ENCODE peak calls at places on chromosome 7, in eight cellular contexts. One of them, this sample, is unnamed.

GRCh38 chr7:108083980-108084379 is 46.2 kb downstream of the LAMB4 start:
- DNase-seq in cardiac muscle cell: peak
- DNase-seq in choroid plexus epithelial cell: no peak
- DNase-seq in stimulated activated CD4-positive, alpha-beta T cell treated with anti-CD3 and anti-CD28 coated beads, Interleukin-1b, Interleukin-23, amount 100 ng/mL, for 24 hours: no peak
- DNase-seq in NCI-H1092: no peak
- DNase-seq in nephron progenitor cell: no peak
- DNase-seq in CMK: no peak
- DNase-seq in Caki2: no peak
- DNase-seq in this sample: no peak

GRCh38 chr7:101846006-101846405 is 28.6 kb downstream of the CUX1 start:
- DNase-seq in Caki2: no peak
- DNase-seq in NCI-H1092: no peak
- DNase-seq in stimulated activated CD4-positive, alpha-beta T cell treated with anti-CD3 and anti-CD28 coated beads, Interleukin-1b, Interleukin-23, amount 100 ng/mL, for 24 hours: no peak
- DNase-seq in choroid plexus epithelial cell: no peak
- DNase-seq in nephron progenitor cell: no peak
- DNase-seq in cardiac muscle cell: no peak
- DNase-seq in CMK: no peak
- DNase-seq in this sample: no peak

GRCh38 chr7:42232275-42232674 is 4.7 kb downstream of the GLI3 start:
- DNase-seq in choroid plexus epithelial cell: no peak
- DNase-seq in NCI-H1092: no peak
- DNase-seq in Caki2: peak
- DNase-seq in cardiac muscle cell: peak
- DNase-seq in CMK: no peak
- DNase-seq in nephron progenitor cell: peak
- DNase-seq in stimulated activated CD4-positive, alpha-beta T cell treated with anti-CD3 and anti-CD28 coated beads, Interleukin-1b, Interleukin-23, amount 100 ng/mL, for 24 hours: no peak
- DNase-seq in this sample: no peak

GRCh38 chr7:141652691-141653090 is 49.3 kb downstream of the DENND11 start:
- DNase-seq in nephron progenitor cell: no peak
- DNase-seq in CMK: no peak
- DNase-seq in Caki2: no peak
- DNase-seq in stimulated activated CD4-positive, alpha-beta T cell treated with anti-CD3 and anti-CD28 coated beads, Interleukin-1b, Interleukin-23, amount 100 ng/mL, for 24 hours: no peak
- DNase-seq in choroid plexus epithelial cell: no peak
- DNase-seq in NCI-H1092: no peak
- DNase-seq in cardiac muscle cell: no peak
- DNase-seq in this sample: no peak

GRCh38 chr7:90222811-90223725 is 11.5 kb downstream of the STEAP2 start:
- DNase-seq in cardiac muscle cell: peak
- DNase-seq in CMK: no peak
- DNase-seq in Caki2: no peak
- DNase-seq in stimulated activated CD4-positive, alpha-beta T cell treated with anti-CD3 and anti-CD28 coated beads, Interleukin-1b, Interleukin-23, amount 100 ng/mL, for 24 hours: no peak
- DNase-seq in NCI-H1092: no peak
- DNase-seq in nephron progenitor cell: no peak
- DNase-seq in choroid plexus epithelial cell: no peak
- DNase-seq in this sample: no peak

GRCh38 chr7:133585003-133585668 is 332.3 kb downstream of the EXOC4 start:
- DNase-seq in cardiac muscle cell: no peak
- DNase-seq in Caki2: no peak
- DNase-seq in choroid plexus epithelial cell: no peak
- DNase-seq in nephron progenitor cell: no peak
- DNase-seq in CMK: no peak
- DNase-seq in NCI-H1092: no peak
- DNase-seq in stimulated activated CD4-positive, alpha-beta T cell treated with anti-CD3 and anti-CD28 coated beads, Interleukin-1b, Interleukin-23, amount 100 ng/mL, for 24 hours: no peak
- DNase-seq in this sample: no peak

GRCh38 chr7:104096683-104097082 is 107.2 kb upstream of the RELN start:
- DNase-seq in CMK: no peak
- DNase-seq in NCI-H1092: peak
- DNase-seq in choroid plexus epithelial cell: peak
- DNase-seq in cardiac muscle cell: peak
- DNase-seq in Caki2: no peak
- DNase-seq in stimulated activated CD4-positive, alpha-beta T cell treated with anti-CD3 and anti-CD28 coated beads, Interleukin-1b, Interleukin-23, amount 100 ng/mL, for 24 hours: no peak
- DNase-seq in nephron progenitor cell: no peak
- DNase-seq in this sample: no peak

GRCh38 chr7:2109936-2110585 is 122.7 kb downstream of the MAD1L1 start:
- DNase-seq in cardiac muscle cell: peak
- DNase-seq in choroid plexus epithelial cell: peak
- DNase-seq in NCI-H1092: no peak
- DNase-seq in nephron progenitor cell: no peak
- DNase-seq in Caki2: peak
- DNase-seq in stimulated activated CD4-positive, alpha-beta T cell treated with anti-CD3 and anti-CD28 coated beads, Interleukin-1b, Interleukin-23, amount 100 ng/mL, for 24 hours: peak
- DNase-seq in CMK: no peak
- DNase-seq in this sample: no peak

GRCh38 chr7:25496394-25497103 is 268.3 kb upstream of the NPVF start:
- DNase-seq in choroid plexus epithelial cell: no peak
- DNase-seq in cardiac muscle cell: no peak
- DNase-seq in CMK: peak
- DNase-seq in NCI-H1092: peak
- DNase-seq in Caki2: no peak
- DNase-seq in nephron progenitor cell: no peak
- DNase-seq in stimulated activated CD4-positive, alpha-beta T cell treated with anti-CD3 and anti-CD28 coated beads, Interleukin-1b, Interleukin-23, amount 100 ng/mL, for 24 hours: no peak
- DNase-seq in this sample: no peak

GRCh38 chr7:105963038-105963667 is at the start of gene CDHR3:
- DNase-seq in Caki2: no peak
- DNase-seq in nephron progenitor cell: no peak
- DNase-seq in choroid plexus epithelial cell: no peak
- DNase-seq in CMK: no peak
- DNase-seq in stimulated activated CD4-positive, alpha-beta T cell treated with anti-CD3 and anti-CD28 coated beads, Interleukin-1b, Interleukin-23, amount 100 ng/mL, for 24 hours: no peak
- DNase-seq in NCI-H1092: peak
- DNase-seq in cardiac muscle cell: no peak
- DNase-seq in this sample: peak

GRCh38 chr7:45020915-45021314 is 20.9 kb downstream of the CCM2 start:
- DNase-seq in stimulated activated CD4-positive, alpha-beta T cell treated with anti-CD3 and anti-CD28 coated beads, Interleukin-1b, Interleukin-23, amount 100 ng/mL, for 24 hours: no peak
- DNase-seq in Caki2: no peak
- DNase-seq in nephron progenitor cell: no peak
- DNase-seq in cardiac muscle cell: no peak
- DNase-seq in CMK: no peak
- DNase-seq in choroid plexus epithelial cell: no peak
- DNase-seq in NCI-H1092: no peak
- DNase-seq in this sample: no peak

GRCh38 chr7:155392726-155393570 is 65.0 kb upstream of the EN2 start:
- DNase-seq in stimulated activated CD4-positive, alpha-beta T cell treated with anti-CD3 and anti-CD28 coated beads, Interleukin-1b, Interleukin-23, amount 100 ng/mL, for 24 hours: no peak
- DNase-seq in NCI-H1092: peak
- DNase-seq in CMK: no peak
- DNase-seq in choroid plexus epithelial cell: no peak
- DNase-seq in Caki2: peak
- DNase-seq in nephron progenitor cell: no peak
- DNase-seq in cardiac muscle cell: no peak
- DNase-seq in this sample: no peak

GRCh38 chr7:78576196-78576595 is 777.6 kb downstream of the PHTF2 start:
- DNase-seq in choroid plexus epithelial cell: no peak
- DNase-seq in cardiac muscle cell: peak
- DNase-seq in Caki2: no peak
- DNase-seq in NCI-H1092: no peak
- DNase-seq in CMK: no peak
- DNase-seq in nephron progenitor cell: peak
- DNase-seq in stimulated activated CD4-positive, alpha-beta T cell treated with anti-CD3 and anti-CD28 coated beads, Interleukin-1b, Interleukin-23, amount 100 ng/mL, for 24 hours: no peak
- DNase-seq in this sample: no peak

GRCh38 chr7:80922254-80923049 is 3.6 kb upstream of the SEMA3C start:
- DNase-seq in cardiac muscle cell: no peak
- DNase-seq in stimulated activated CD4-positive, alpha-beta T cell treated with anti-CD3 and anti-CD28 coated beads, Interleukin-1b, Interleukin-23, amount 100 ng/mL, for 24 hours: no peak
- DNase-seq in NCI-H1092: no peak
- DNase-seq in CMK: no peak
- DNase-seq in Caki2: no peak
- DNase-seq in nephron progenitor cell: no peak
- DNase-seq in choroid plexus epithelial cell: no peak
- DNase-seq in this sample: no peak

GRCh38 chr7:137081694-137082093 is 213.2 kb downstream of the CHRM2 start:
- DNase-seq in Caki2: no peak
- DNase-seq in stimulated activated CD4-positive, alpha-beta T cell treated with anti-CD3 and anti-CD28 coated beads, Interleukin-1b, Interleukin-23, amount 100 ng/mL, for 24 hours: no peak
- DNase-seq in CMK: no peak
- DNase-seq in choroid plexus epithelial cell: peak
- DNase-seq in NCI-H1092: no peak
- DNase-seq in cardiac muscle cell: peak
- DNase-seq in nephron progenitor cell: no peak
- DNase-seq in this sample: no peak

GRCh38 chr7:113392421-113392820 is 274.1 kb upstream of the SMIM30 start:
- DNase-seq in NCI-H1092: peak
- DNase-seq in Caki2: no peak
- DNase-seq in nephron progenitor cell: no peak
- DNase-seq in choroid plexus epithelial cell: no peak
- DNase-seq in stimulated activated CD4-positive, alpha-beta T cell treated with anti-CD3 and anti-CD28 coated beads, Interleukin-1b, Interleukin-23, amount 100 ng/mL, for 24 hours: no peak
- DNase-seq in cardiac muscle cell: no peak
- DNase-seq in CMK: no peak
- DNase-seq in this sample: no peak

GRCh38 chr7:151231964-151232271 is 365 bp upstream of the CHPF2 start:
- DNase-seq in CMK: no peak
- DNase-seq in cardiac muscle cell: peak
- DNase-seq in stimulated activated CD4-positive, alpha-beta T cell treated with anti-CD3 and anti-CD28 coated beads, Interleukin-1b, Interleukin-23, amount 100 ng/mL, for 24 hours: no peak
- DNase-seq in choroid plexus epithelial cell: peak
- DNase-seq in NCI-H1092: no peak
- DNase-seq in nephron progenitor cell: no peak
- DNase-seq in Caki2: no peak
- DNase-seq in this sample: no peak

GRCh38 chr7:122248472-122248871 is 56.1 kb downstream of the FEZF1 start:
- DNase-seq in nephron progenitor cell: no peak
- DNase-seq in cardiac muscle cell: no peak
- DNase-seq in choroid plexus epithelial cell: no peak
- DNase-seq in NCI-H1092: no peak
- DNase-seq in stimulated activated CD4-positive, alpha-beta T cell treated with anti-CD3 and anti-CD28 coated beads, Interleukin-1b, Interleukin-23, amount 100 ng/mL, for 24 hours: no peak
- DNase-seq in Caki2: no peak
- DNase-seq in CMK: no peak
- DNase-seq in this sample: no peak

GRCh38 chr7:116239434-116239833 is 29.1 kb downstream of the TES start:
- DNase-seq in nephron progenitor cell: no peak
- DNase-seq in choroid plexus epithelial cell: no peak
- DNase-seq in NCI-H1092: no peak
- DNase-seq in CMK: no peak
- DNase-seq in Caki2: no peak
- DNase-seq in cardiac muscle cell: no peak
- DNase-seq in stimulated activated CD4-positive, alpha-beta T cell treated with anti-CD3 and anti-CD28 coated beads, Interleukin-1b, Interleukin-23, amount 100 ng/mL, for 24 hours: no peak
- DNase-seq in this sample: no peak

GRCh38 chr7:16347461-16348192 is 73.7 kb downstream of the CRPPA start:
- DNase-seq in choroid plexus epithelial cell: peak
- DNase-seq in CMK: no peak
- DNase-seq in nephron progenitor cell: peak
- DNase-seq in NCI-H1092: no peak
- DNase-seq in Caki2: no peak
- DNase-seq in cardiac muscle cell: peak
- DNase-seq in stimulated activated CD4-positive, alpha-beta T cell treated with anti-CD3 and anti-CD28 coated beads, Interleukin-1b, Interleukin-23, amount 100 ng/mL, for 24 hours: no peak
- DNase-seq in this sample: no peak

GRCh38 chr7:139358541-139359365 is 941 bp upstream of the LUC7L2 start:
- DNase-seq in Caki2: peak
- DNase-seq in stimulated activated CD4-positive, alpha-beta T cell treated with anti-CD3 and anti-CD28 coated beads, Interleukin-1b, Interleukin-23, amount 100 ng/mL, for 24 hours: peak
- DNase-seq in NCI-H1092: no peak
- DNase-seq in cardiac muscle cell: peak
- DNase-seq in choroid plexus epithelial cell: peak
- DNase-seq in CMK: no peak
- DNase-seq in nephron progenitor cell: no peak
- DNase-seq in this sample: peak

GRCh38 chr7:3918576-3918975 is 617.5 kb downstream of the SDK1 start:
- DNase-seq in Caki2: no peak
- DNase-seq in NCI-H1092: no peak
- DNase-seq in CMK: no peak
- DNase-seq in stimulated activated CD4-positive, alpha-beta T cell treated with anti-CD3 and anti-CD28 coated beads, Interleukin-1b, Interleukin-23, amount 100 ng/mL, for 24 hours: no peak
- DNase-seq in nephron progenitor cell: no peak
- DNase-seq in choroid plexus epithelial cell: no peak
- DNase-seq in cardiac muscle cell: no peak
- DNase-seq in this sample: no peak

GRCh38 chr7:133887459-133887858 is 239.7 kb upstream of the LRGUK start:
- DNase-seq in nephron progenitor cell: no peak
- DNase-seq in stimulated activated CD4-positive, alpha-beta T cell treated with anti-CD3 and anti-CD28 coated beads, Interleukin-1b, Interleukin-23, amount 100 ng/mL, for 24 hours: no peak
- DNase-seq in cardiac muscle cell: no peak
- DNase-seq in Caki2: no peak
- DNase-seq in NCI-H1092: no peak
- DNase-seq in choroid plexus epithelial cell: no peak
- DNase-seq in CMK: no peak
- DNase-seq in this sample: no peak

GRCh38 chr7:128417071-128417470 is 7.3 kb upstream of the IMPDH1 start:
- DNase-seq in cardiac muscle cell: no peak
- DNase-seq in CMK: no peak
- DNase-seq in stimulated activated CD4-positive, alpha-beta T cell treated with anti-CD3 and anti-CD28 coated beads, Interleukin-1b, Interleukin-23, amount 100 ng/mL, for 24 hours: no peak
- DNase-seq in choroid plexus epithelial cell: no peak
- DNase-seq in NCI-H1092: no peak
- DNase-seq in Caki2: no peak
- DNase-seq in nephron progenitor cell: no peak
- DNase-seq in this sample: no peak

GRCh38 chr7:99806839-99807478 is 20.9 kb upstream of the CYP3A43 start:
- DNase-seq in nephron progenitor cell: no peak
- DNase-seq in cardiac muscle cell: no peak
- DNase-seq in CMK: peak
- DNase-seq in choroid plexus epithelial cell: no peak
- DNase-seq in NCI-H1092: no peak
- DNase-seq in Caki2: no peak
- DNase-seq in stimulated activated CD4-positive, alpha-beta T cell treated with anti-CD3 and anti-CD28 coated beads, Interleukin-1b, Interleukin-23, amount 100 ng/mL, for 24 hours: no peak
- DNase-seq in this sample: no peak

GRCh38 chr7:77453531-77453930 is 37.4 kb upstream of the GSAP start:
- DNase-seq in NCI-H1092: no peak
- DNase-seq in Caki2: no peak
- DNase-seq in CMK: no peak
- DNase-seq in stimulated activated CD4-positive, alpha-beta T cell treated with anti-CD3 and anti-CD28 coated beads, Interleukin-1b, Interleukin-23, amount 100 ng/mL, for 24 hours: no peak
- DNase-seq in cardiac muscle cell: peak
- DNase-seq in choroid plexus epithelial cell: peak
- DNase-seq in nephron progenitor cell: no peak
- DNase-seq in this sample: no peak

GRCh38 chr7:106794276-106795136 is 70.6 kb upstream of the PIK3CG start:
- DNase-seq in NCI-H1092: no peak
- DNase-seq in choroid plexus epithelial cell: no peak
- DNase-seq in cardiac muscle cell: no peak
- DNase-seq in Caki2: no peak
- DNase-seq in nephron progenitor cell: no peak
- DNase-seq in stimulated activated CD4-positive, alpha-beta T cell treated with anti-CD3 and anti-CD28 coated beads, Interleukin-1b, Interleukin-23, amount 100 ng/mL, for 24 hours: no peak
- DNase-seq in CMK: no peak
- DNase-seq in this sample: no peak

GRCh38 chr7:74006451-74007259 is 21.3 kb upstream of the ELN start:
- DNase-seq in nephron progenitor cell: no peak
- DNase-seq in CMK: no peak
- DNase-seq in NCI-H1092: peak
- DNase-seq in stimulated activated CD4-positive, alpha-beta T cell treated with anti-CD3 and anti-CD28 coated beads, Interleukin-1b, Interleukin-23, amount 100 ng/mL, for 24 hours: no peak
- DNase-seq in choroid plexus epithelial cell: peak
- DNase-seq in cardiac muscle cell: peak
- DNase-seq in Caki2: no peak
- DNase-seq in this sample: no peak

GRCh38 chr7:110790992-110791391 is 299.9 kb upstream of the LRRN3 start:
- DNase-seq in nephron progenitor cell: no peak
- DNase-seq in Caki2: no peak
- DNase-seq in cardiac muscle cell: no peak
- DNase-seq in NCI-H1092: no peak
- DNase-seq in CMK: no peak
- DNase-seq in stimulated activated CD4-positive, alpha-beta T cell treated with anti-CD3 and anti-CD28 coated beads, Interleukin-1b, Interleukin-23, amount 100 ng/mL, for 24 hours: no peak
- DNase-seq in choroid plexus epithelial cell: no peak
- DNase-seq in this sample: no peak

GRCh38 chr7:30209951-30210350 is 74.4 kb upstream of the ZNRF2 start:
- DNase-seq in choroid plexus epithelial cell: no peak
- DNase-seq in cardiac muscle cell: no peak
- DNase-seq in CMK: no peak
- DNase-seq in nephron progenitor cell: no peak
- DNase-seq in NCI-H1092: no peak
- DNase-seq in stimulated activated CD4-positive, alpha-beta T cell treated with anti-CD3 and anti-CD28 coated beads, Interleukin-1b, Interleukin-23, amount 100 ng/mL, for 24 hours: no peak
- DNase-seq in Caki2: no peak
- DNase-seq in this sample: no peak

GRCh38 chr7:45867471-45867870 is 5.4 kb downstream of the CCDC201 start:
- DNase-seq in cardiac muscle cell: no peak
- DNase-seq in CMK: no peak
- DNase-seq in NCI-H1092: no peak
- DNase-seq in stimulated activated CD4-positive, alpha-beta T cell treated with anti-CD3 and anti-CD28 coated beads, Interleukin-1b, Interleukin-23, amount 100 ng/mL, for 24 hours: no peak
- DNase-seq in Caki2: no peak
- DNase-seq in nephron progenitor cell: no peak
- DNase-seq in choroid plexus epithelial cell: no peak
- DNase-seq in this sample: no peak

GRCh38 chr7:101676956-101677355 is 47.9 kb upstream of the MYL10 start:
- DNase-seq in Caki2: no peak
- DNase-seq in stimulated activated CD4-positive, alpha-beta T cell treated with anti-CD3 and anti-CD28 coated beads, Interleukin-1b, Interleukin-23, amount 100 ng/mL, for 24 hours: no peak
- DNase-seq in choroid plexus epithelial cell: no peak
- DNase-seq in nephron progenitor cell: no peak
- DNase-seq in NCI-H1092: no peak
- DNase-seq in CMK: no peak
- DNase-seq in cardiac muscle cell: no peak
- DNase-seq in this sample: peak

GRCh38 chr7:27466703-27467102 is 196.0 kb downstream of the HIBADH start:
- DNase-seq in NCI-H1092: no peak
- DNase-seq in stimulated activated CD4-positive, alpha-beta T cell treated with anti-CD3 and anti-CD28 coated beads, Interleukin-1b, Interleukin-23, amount 100 ng/mL, for 24 hours: no peak
- DNase-seq in CMK: no peak
- DNase-seq in nephron progenitor cell: no peak
- DNase-seq in choroid plexus epithelial cell: no peak
- DNase-seq in Caki2: no peak
- DNase-seq in cardiac muscle cell: no peak
- DNase-seq in this sample: no peak

GRCh38 chr7:94424336-94424735 is 29.6 kb downstream of the COL1A2 start:
- DNase-seq in nephron progenitor cell: no peak
- DNase-seq in choroid plexus epithelial cell: no peak
- DNase-seq in NCI-H1092: no peak
- DNase-seq in stimulated activated CD4-positive, alpha-beta T cell treated with anti-CD3 and anti-CD28 coated beads, Interleukin-1b, Interleukin-23, amount 100 ng/mL, for 24 hours: no peak
- DNase-seq in Caki2: no peak
- DNase-seq in cardiac muscle cell: no peak
- DNase-seq in CMK: no peak
- DNase-seq in this sample: no peak

This sample was measured in NCI-H774.